ENCODE peak calls at places on chromosomes 2 and 18, in nine cellular contexts. One of them, this sample, is unnamed.

GRCh38 chr2:188645982-188646381 is 328.2 kb upstream of the COL3A1 start:
- DNase-seq in lower leg skin: no peak
- DNase-seq in NB4: no peak
- DNase-seq in HCT116: no peak
- DNase-seq in tibial nerve: no peak
- DNase-seq in transverse colon: no peak
- DNase-seq in GM12891: no peak
- DNase-seq in uterus: no peak
- DNase-seq in A549: no peak
- DNase-seq in this sample: no peak

GRCh38 chr2:235793163-235793752 is 299.4 kb downstream of the AGAP1 start:
- DNase-seq in lower leg skin: no peak
- DNase-seq in NB4: peak
- DNase-seq in HCT116: no peak
- DNase-seq in tibial nerve: no peak
- DNase-seq in transverse colon: no peak
- DNase-seq in GM12891: no peak
- DNase-seq in uterus: no peak
- DNase-seq in A549: peak
- DNase-seq in this sample: peak

GRCh38 chr2:39728941-39729351 is 50.1 kb downstream of the THUMPD2 start:
- DNase-seq in lower leg skin: no peak
- DNase-seq in NB4: peak
- DNase-seq in HCT116: peak
- DNase-seq in tibial nerve: no peak
- DNase-seq in transverse colon: peak
- DNase-seq in GM12891: no peak
- DNase-seq in uterus: no peak
- DNase-seq in A549: peak
- DNase-seq in this sample: peak

GRCh38 chr18:55264108-55264507 is 304.8 kb upstream of the CCDC68 start:
- DNase-seq in lower leg skin: no peak
- DNase-seq in NB4: no peak
- DNase-seq in HCT116: no peak
- DNase-seq in tibial nerve: no peak
- DNase-seq in transverse colon: no peak
- DNase-seq in GM12891: no peak
- DNase-seq in uterus: no peak
- DNase-seq in A549: no peak
- DNase-seq in this sample: no peak

GRCh38 chr2:109644571-109645275 is 30.6 kb downstream of the SOWAHC start:
- DNase-seq in lower leg skin: peak
- DNase-seq in NB4: peak
- DNase-seq in HCT116: no peak
- DNase-seq in tibial nerve: no peak
- DNase-seq in transverse colon: peak
- DNase-seq in GM12891: no peak
- DNase-seq in uterus: no peak
- DNase-seq in A549: peak
- DNase-seq in this sample: no peak

GRCh38 chr2:140274891-140275290 is 1494.7 kb upstream of the NXPH2 start:
- DNase-seq in lower leg skin: no peak
- DNase-seq in NB4: no peak
- DNase-seq in HCT116: no peak
- DNase-seq in tibial nerve: no peak
- DNase-seq in transverse colon: no peak
- DNase-seq in GM12891: no peak
- DNase-seq in uterus: no peak
- DNase-seq in A549: no peak
- DNase-seq in this sample: no peak

GRCh38 chr2:241564596-241565411 is 6.3 kb downstream of the BOK start:
- DNase-seq in lower leg skin: no peak
- DNase-seq in NB4: peak
- DNase-seq in HCT116: no peak
- DNase-seq in tibial nerve: no peak
- DNase-seq in transverse colon: no peak
- DNase-seq in GM12891: no peak
- DNase-seq in uterus: peak
- DNase-seq in A549: no peak
- DNase-seq in this sample: no peak

GRCh38 chr2:47402555-47402804 is 476 bp upstream of the MSH2 start:
- DNase-seq in lower leg skin: no peak
- DNase-seq in NB4: no peak
- DNase-seq in HCT116: no peak
- DNase-seq in tibial nerve: no peak
- DNase-seq in transverse colon: no peak
- DNase-seq in GM12891: no peak
- DNase-seq in uterus: no peak
- DNase-seq in A549: no peak
- DNase-seq in this sample: no peak

GRCh38 chr2:187050409-187050998 is 201.5 kb upstream of the ZSWIM2 start:
- DNase-seq in lower leg skin: no peak
- DNase-seq in NB4: no peak
- DNase-seq in HCT116: no peak
- DNase-seq in tibial nerve: no peak
- DNase-seq in transverse colon: no peak
- DNase-seq in GM12891: no peak
- DNase-seq in uterus: no peak
- DNase-seq in A549: no peak
- DNase-seq in this sample: no peak

GRCh38 chr18:60980422-60981005 is 352.7 kb upstream of the CDH20 start:
- DNase-seq in lower leg skin: no peak
- DNase-seq in NB4: no peak
- DNase-seq in HCT116: no peak
- DNase-seq in tibial nerve: no peak
- DNase-seq in transverse colon: no peak
- DNase-seq in GM12891: no peak
- DNase-seq in uterus: no peak
- DNase-seq in A549: no peak
- DNase-seq in this sample: no peak

GRCh38 chr2:105741617-105742016 is 3.1 kb upstream of the NCK2 start:
- DNase-seq in lower leg skin: no peak
- DNase-seq in NB4: no peak
- DNase-seq in HCT116: no peak
- DNase-seq in tibial nerve: no peak
- DNase-seq in transverse colon: no peak
- DNase-seq in GM12891: no peak
- DNase-seq in uterus: no peak
- DNase-seq in A549: no peak
- DNase-seq in this sample: no peak

GRCh38 chr2:105746177-105747080 is 1.7 kb downstream of the NCK2 start:
- DNase-seq in lower leg skin: peak
- DNase-seq in NB4: peak
- DNase-seq in HCT116: no peak
- DNase-seq in tibial nerve: peak
- DNase-seq in transverse colon: peak
- DNase-seq in GM12891: peak
- DNase-seq in uterus: peak
- DNase-seq in A549: no peak
- DNase-seq in this sample: no peak

GRCh38 chr2:105744909-105745853 is at the start of gene NCK2:
- DNase-seq in lower leg skin: no peak
- DNase-seq in NB4: peak
- DNase-seq in HCT116: no peak
- DNase-seq in tibial nerve: no peak
- DNase-seq in transverse colon: peak
- DNase-seq in GM12891: peak
- DNase-seq in uterus: no peak
- DNase-seq in A549: no peak
- DNase-seq in this sample: peak

GRCh38 chr2:105747254-105747909 is 2.7 kb downstream of the NCK2 start:
- DNase-seq in lower leg skin: no peak
- DNase-seq in NB4: no peak
- DNase-seq in HCT116: no peak
- DNase-seq in tibial nerve: no peak
- DNase-seq in transverse colon: no peak
- DNase-seq in GM12891: no peak
- DNase-seq in uterus: no peak
- DNase-seq in A549: no peak
- DNase-seq in this sample: no peak

DNA sequence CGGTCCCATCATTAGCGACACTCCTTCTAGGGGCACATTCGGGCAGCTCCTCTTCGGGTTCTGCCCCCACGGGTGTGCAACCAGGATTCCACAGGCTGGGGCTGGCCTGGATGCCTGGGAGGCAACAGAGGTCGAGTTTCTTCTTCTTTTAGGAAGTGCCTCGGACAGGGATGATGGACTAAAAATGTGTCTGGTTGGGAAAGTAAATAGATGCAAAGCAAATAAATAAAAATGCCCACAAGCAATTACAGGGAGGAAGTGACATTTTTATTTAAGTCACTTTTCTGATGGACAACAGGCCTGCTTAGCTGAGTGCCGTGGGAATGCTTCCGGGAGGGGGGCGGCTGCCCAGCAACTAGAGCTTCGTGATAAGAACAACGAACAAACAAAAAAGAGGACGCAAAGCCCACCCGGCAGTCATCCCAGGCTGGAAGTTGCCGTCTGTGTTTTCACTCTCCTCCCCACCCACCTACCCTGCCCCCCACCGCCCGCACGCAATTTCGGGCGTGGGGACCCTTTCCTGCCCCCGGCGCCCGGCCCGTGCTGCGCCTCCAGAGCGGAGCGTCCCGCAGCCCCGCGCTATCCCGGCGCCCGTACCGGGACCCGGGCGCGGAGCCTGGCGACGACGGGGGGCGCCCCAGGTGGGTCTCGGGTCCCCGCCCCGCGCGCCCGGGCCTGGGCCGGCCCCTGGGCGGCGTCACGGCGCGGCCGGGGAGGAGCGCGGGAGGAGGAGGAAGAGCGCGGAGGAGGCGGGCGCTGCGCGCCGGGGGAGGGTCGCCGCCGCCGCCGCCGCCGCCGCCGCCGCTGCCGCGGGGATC is 412 bp upstream of the NCK2 start:
- DNase-seq in lower leg skin: no peak
- DNase-seq in NB4: peak
- DNase-seq in HCT116: no peak
- DNase-seq in tibial nerve: no peak
- DNase-seq in transverse colon: peak
- DNase-seq in GM12891: peak
- DNase-seq in uterus: peak
- DNase-seq in A549: peak
- DNase-seq in this sample: peak
- TF ChIP-seq POLR2A in lower leg skin: no peak
- TF ChIP-seq POLR2A in NB4: peak
- TF ChIP-seq POLR2A in HCT116: no peak
- TF ChIP-seq POLR2A in tibial nerve: no peak
- TF ChIP-seq POLR2A in transverse colon: no peak
- TF ChIP-seq POLR2A in GM12891: no peak
- TF ChIP-seq POLR2A in uterus: peak
- TF ChIP-seq POLR2A in A549: no peak
- TF ChIP-seq POLR2A in this sample: no peak

GRCh38 chr2:100563407-100564247 is 834 bp downstream of the PDCL3 start:
- DNase-seq in lower leg skin: no peak
- DNase-seq in NB4: no peak
- DNase-seq in HCT116: no peak
- DNase-seq in tibial nerve: no peak
- DNase-seq in transverse colon: no peak
- DNase-seq in GM12891: no peak
- DNase-seq in uterus: no peak
- DNase-seq in A549: no peak
- DNase-seq in this sample: peak
- TF ChIP-seq POLR2A in lower leg skin: no peak
- TF ChIP-seq POLR2A in NB4: no peak
- TF ChIP-seq POLR2A in HCT116: no peak
- TF ChIP-seq POLR2A in tibial nerve: no peak
- TF ChIP-seq POLR2A in transverse colon: no peak
- TF ChIP-seq POLR2A in GM12891: peak
- TF ChIP-seq POLR2A in uterus: no peak
- TF ChIP-seq POLR2A in A549: no peak
- TF ChIP-seq POLR2A in this sample: no peak

GRCh38 chr2:21281876-21282514 is 158.2 kb downstream of the TDRD15 start:
- DNase-seq in lower leg skin: no peak
- DNase-seq in NB4: no peak
- DNase-seq in HCT116: no peak
- DNase-seq in tibial nerve: no peak
- DNase-seq in transverse colon: no peak
- DNase-seq in GM12891: no peak
- DNase-seq in uterus: no peak
- DNase-seq in A549: no peak
- DNase-seq in this sample: peak
- TF ChIP-seq POLR2A in lower leg skin: no peak
- TF ChIP-seq POLR2A in NB4: no peak
- TF ChIP-seq POLR2A in HCT116: no peak
- TF ChIP-seq POLR2A in tibial nerve: no peak
- TF ChIP-seq POLR2A in transverse colon: no peak
- TF ChIP-seq POLR2A in GM12891: no peak
- TF ChIP-seq POLR2A in uterus: no peak
- TF ChIP-seq POLR2A in A549: no peak
- TF ChIP-seq POLR2A in this sample: no peak

GRCh38 chr18:6414118-6414722 is 491 bp downstream of the L3MBTL4 start:
- DNase-seq in lower leg skin: peak
- DNase-seq in NB4: no peak
- DNase-seq in HCT116: no peak
- DNase-seq in tibial nerve: peak
- DNase-seq in transverse colon: peak
- DNase-seq in GM12891: peak
- DNase-seq in uterus: peak
- DNase-seq in A549: no peak
- DNase-seq in this sample: no peak
- TF ChIP-seq POLR2A in lower leg skin: no peak
- TF ChIP-seq POLR2A in NB4: no peak
- TF ChIP-seq POLR2A in HCT116: no peak
- TF ChIP-seq POLR2A in tibial nerve: no peak
- TF ChIP-seq POLR2A in transverse colon: peak
- TF ChIP-seq POLR2A in GM12891: no peak
- TF ChIP-seq POLR2A in uterus: no peak
- TF ChIP-seq POLR2A in A549: no peak
- TF ChIP-seq POLR2A in this sample: no peak

GRCh38 chr2:218995972-218996644 is 2.9 kb upstream of the CRYBA2 start:
- DNase-seq in lower leg skin: peak
- DNase-seq in NB4: peak
- DNase-seq in HCT116: peak
- DNase-seq in tibial nerve: peak
- DNase-seq in transverse colon: peak
- DNase-seq in GM12891: peak
- DNase-seq in uterus: peak
- DNase-seq in A549: peak
- DNase-seq in this sample: peak
- TF ChIP-seq POLR2A in lower leg skin: no peak
- TF ChIP-seq POLR2A in NB4: no peak
- TF ChIP-seq POLR2A in HCT116: no peak
- TF ChIP-seq POLR2A in tibial nerve: no peak
- TF ChIP-seq POLR2A in transverse colon: peak
- TF ChIP-seq POLR2A in GM12891: no peak
- TF ChIP-seq POLR2A in uterus: peak
- TF ChIP-seq POLR2A in A549: peak
- TF ChIP-seq POLR2A in this sample: no peak

This sample was measured in erythroblast.